ENCODE peak calls at places on chromosomes 7 and 10, in ten cellular contexts. G is AG04450, Z is HL-60, B is brain microvascular endothelial cell, X is foreskin fibroblast, J is transverse colon, V is A673, T is fibroblast of mammary gland, S is A549, N is stomach. A is an unnamed sample.
A peak's percentile ranks its signal among the peaks of the same experiment; 100 is the strongest.

GRCh38 chr10:66860376-66860945 is 65.4 kb upstream of the LRRTM3 start:
- DNase-seq in G (no peak), Z (no peak), B (no peak), X (no peak), J (no peak), V (no peak), T (no peak), S (no peak), N (no peak), A (no peak)

GRCh38 chr7:36742911-36743775 is 18.8 kb upstream of the AOAH start:
- DNase-seq in G (no peak), Z (peak; percentile 91), B (no peak), X (no peak), J (no peak), V (peak; percentile 22), T (no peak), S (no peak), N (no peak), A (no peak)

GRCh38 chr7:155637155-155637554 is 7.3 kb upstream of the RBM33 start:
- DNase-seq in G (no peak), Z (no peak), B (no peak), X (no peak), J (no peak), V (no peak), T (no peak), S (no peak), N (no peak), A (no peak)

GRCh38 chr7:64888901-64889685 is 14.0 kb upstream of the ZNF273 start:
- DNase-seq in G (no peak), Z (no peak), B (no peak), X (peak; percentile 19), J (peak; percentile 35), V (no peak), T (peak; percentile 21), S (no peak), N (peak; percentile 44), A (peak; percentile 12)

GRCh38 chr7:14687777-14688176 is 214.8 kb downstream of the DGKB start:
- DNase-seq in G (no peak), Z (no peak), B (peak; percentile 64), X (no peak), J (no peak), V (peak; percentile 24), T (no peak), S (no peak), N (no peak), A (peak; percentile 47)

GRCh38 chr10:11149499-11149898 is 131.8 kb downstream of the CELF2 start:
- DNase-seq in G (no peak), Z (no peak), B (no peak), X (no peak), J (no peak), V (no peak), T (no peak), S (no peak), N (no peak), A (no peak)

GRCh38 chr10:101287922-101288638 is 58.8 kb upstream of the LBX1 start:
- DNase-seq in G (no peak), Z (no peak), B (no peak), X (peak; percentile 45), J (no peak), V (no peak), T (peak; percentile 48), S (peak; percentile 58), N (no peak), A (no peak)

GRCh38 chr10:130721971-130722370 is 585.8 kb downstream of the GLRX3 start:
- DNase-seq in G (no peak), Z (no peak), B (no peak), X (no peak), J (no peak), V (no peak), T (no peak), S (no peak), N (no peak), A (no peak)

GRCh38 chr10:79210672-79211071 is 136.6 kb upstream of the PPIF start:
- DNase-seq in G (no peak), Z (no peak), B (no peak), X (no peak), J (no peak), V (no peak), T (no peak), S (no peak), N (no peak), A (no peak)

GRCh38 chr7:43791665-43792064 is 33.2 kb downstream of the BLVRA start:
- DNase-seq in G (no peak), Z (peak; percentile 74), B (no peak), X (no peak), J (no peak), V (no peak), T (no peak), S (no peak), N (no peak), A (no peak)

GRCh38 chr10:78458983-78459638 is 425.4 kb downstream of the RPS24 start:
- DNase-seq in G (peak; percentile 21), Z (no peak), B (peak; percentile 78), X (peak; percentile 65), J (no peak), V (no peak), T (peak; percentile 68), S (peak; percentile 94), N (no peak), A (peak; percentile 64)

GRCh38 chr10:43265799-43266721 is 805 bp downstream of the RASGEF1A start:
- DNase-seq in G (no peak), Z (no peak), B (no peak), X (peak; percentile 26), J (peak; percentile 14), V (no peak), T (no peak), S (peak; percentile 96), N (peak; percentile 40), A (no peak)

GRCh38 chr7:134565643-134566136 is 16.8 kb downstream of the AKR1B15 start:
- DNase-seq in G (no peak), Z (no peak), B (no peak), X (peak; percentile 66), J (no peak), V (no peak), T (peak; percentile 65), S (no peak), N (no peak), A (peak; percentile 50)

GRCh38 chr7:92244803-92245486 is 769 bp downstream of the KRIT1 start:
- DNase-seq in G (no peak), Z (peak; percentile 10), B (no peak), X (no peak), J (no peak), V (no peak), T (peak; percentile 27), S (no peak), N (no peak), A (peak; percentile 8)
- TF ChIP-seq CTCF in G (no peak), Z (no peak), B (no peak), X (no peak), J (no peak), V (no peak), T (no peak), S (no peak), N (no peak), A (no peak)

DNA sequence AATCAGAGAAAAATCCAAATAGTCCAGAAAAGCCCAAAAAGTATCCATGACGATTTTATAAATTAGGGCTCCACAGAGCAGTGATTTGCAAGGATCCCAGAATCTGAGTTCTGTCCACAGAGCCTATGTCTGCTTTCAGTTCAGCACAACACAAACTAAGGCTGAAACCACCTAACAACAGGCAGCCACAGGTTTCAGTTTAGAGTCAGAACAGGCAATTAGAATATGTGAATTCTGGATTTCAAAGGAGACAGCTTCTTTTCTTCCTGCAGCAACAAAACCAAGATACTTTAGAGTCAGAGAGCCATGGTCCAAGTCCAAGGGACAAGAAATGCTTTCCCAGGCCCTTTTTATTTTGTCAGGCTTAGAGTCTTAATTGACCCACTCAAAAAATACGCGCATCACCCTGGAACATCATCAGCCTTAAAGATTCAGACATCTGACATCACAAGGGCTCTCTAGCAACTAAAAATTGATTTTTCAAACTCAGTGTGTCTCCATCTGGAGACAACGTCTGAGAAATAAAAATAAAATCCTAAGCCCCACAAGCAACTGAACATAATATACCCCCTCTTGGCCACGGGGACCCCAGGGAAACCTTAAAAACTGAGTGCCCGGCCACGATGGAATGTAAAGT is 23.7 kb downstream of the IFIT3 start:
- DNase-seq in G (no peak), Z (no peak), B (no peak), X (no peak), J (no peak), V (no peak), T (peak; percentile 59), S (no peak), N (no peak), A (peak; percentile 62)
- H3K4me3 ChIP-seq in G (no peak overlapping the region), Z (no peak overlapping the region), B (peak overlapping the region; percentile 42), X (no peak overlapping the region), J (peak overlapping the region; percentile 18), V (no peak overlapping the region), T (no peak overlapping the region), S (peak overlapping the region; percentile 3), N (no peak overlapping the region), A (no peak overlapping the region)

GRCh38 chr10:72273410-72274212 is at the start of gene DDIT4:
- DNase-seq in G (peak; percentile 99), Z (peak; percentile 98), B (peak; percentile 99), X (peak; percentile 100), J (peak; percentile 100), V (peak; percentile 99), T (peak; percentile 98), S (peak; percentile 99), N (peak; percentile 100), A (peak; percentile 100)

GRCh38 chr10:72275351-72276012 is 1.8 kb downstream of the DDIT4 start:
- DNase-seq in G (no peak), Z (no peak), B (no peak), X (peak; percentile 41), J (peak; percentile 46), V (no peak), T (peak; percentile 31), S (no peak), N (no peak), A (peak; percentile 37)

GRCh38 chr10:72274213-72274729 is 547 bp downstream of the DDIT4 start:
- DNase-seq in G (no peak), Z (no peak), B (no peak), X (no peak), J (no peak), V (no peak), T (no peak), S (no peak), N (no peak), A (no peak)

GRCh38 chr10:72276013-72276387 is 2.3 kb downstream of the DDIT4 start:
- DNase-seq in G (no peak), Z (no peak), B (no peak), X (peak; percentile 21), J (peak; percentile 66), V (no peak), T (peak; percentile 47), S (no peak), N (peak; percentile 81), A (peak; percentile 35)

GRCh38 chr10:72274730-72275350 is 1.1 kb downstream of the DDIT4 start:
- DNase-seq in G (no peak), Z (no peak), B (no peak), X (peak; percentile 89), J (peak; percentile 85), V (no peak), T (peak; percentile 57), S (peak; percentile 67), N (peak; percentile 78), A (peak; percentile 76)
- TF ChIP-seq CTCF in G (peak; percentile 67), Z (peak; percentile 43), B (peak; percentile 85), X (peak; percentile 81), J (peak; percentile 63), V (peak; percentile 72), T (peak; percentile 47), S (peak; percentile 63), N (peak; percentile 61), A (peak; percentile 75)

DNA sequence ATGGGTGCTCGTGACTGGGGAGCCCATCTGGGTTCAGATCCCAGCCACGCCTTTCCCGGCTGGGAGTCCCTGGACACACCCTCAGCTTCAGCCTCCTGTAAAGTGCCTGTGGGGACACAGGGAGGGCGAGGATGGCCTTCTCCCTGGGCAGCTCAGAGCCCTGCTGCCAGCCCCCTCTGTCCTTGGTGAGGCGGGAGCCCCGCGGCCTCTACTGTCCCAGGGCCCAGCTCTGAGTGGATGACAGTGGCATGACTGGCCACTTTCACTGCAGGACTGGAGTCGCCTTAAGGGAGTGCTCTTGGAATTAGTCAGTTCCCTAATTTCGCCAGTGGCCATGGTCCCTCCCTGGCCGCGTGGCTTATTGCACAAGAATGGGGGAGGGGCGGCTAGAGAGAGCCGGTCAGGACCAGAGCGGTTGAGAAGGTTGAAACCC is 4.6 kb downstream of the BRI3 start:
- DNase-seq in G (no peak), Z (no peak), B (peak; percentile 24), X (peak; percentile 91), J (peak; percentile 53), V (no peak), T (peak; percentile 76), S (no peak), N (peak; percentile 62), A (peak; percentile 29)
- H3K4me3 ChIP-seq in G (no peak overlapping the region), Z (no peak overlapping the region), B (peak overlapping the region; percentile 29), X (peak overlapping the region; percentile 98), J (peak overlapping the region; percentile 97), V (no peak overlapping the region), T (no peak overlapping the region), S (no peak overlapping the region), N (peak overlapping the region; percentile 93), A (no peak overlapping the region)